ENCODE peak calls at places on chromosomes 7 and 10, in ten cellular contexts. One of them, this sample, is unnamed.
A peak's percentile ranks its signal among the peaks of the same experiment; 100 is the strongest.

GRCh38 chr7:74044366-74045350 is 16.7 kb downstream of the ELN start:
- DNase-seq in activated CD4-positive, alpha-beta T cell treated with anti-CD3 and anti-CD28 coated beads, Interleukin-2, amount 50 U/mL, for 48 hours: no peak
- DNase-seq in A172: no peak
- DNase-seq in upper lobe of right lung: no peak
- DNase-seq in non-pigmented ciliary epithelial cell: no peak
- DNase-seq in H4: no peak
- DNase-seq in left cardiac atrium: peak; percentile 19
- DNase-seq in central memory CD4-positive, alpha-beta T cell: no peak
- DNase-seq in ureter: no peak
- DNase-seq in NCI-H2029: no peak
- DNase-seq in this sample: no peak

GRCh38 chr7:158005531-158005930 is 582.1 kb downstream of the PTPRN2 start:
- DNase-seq in activated CD4-positive, alpha-beta T cell treated with anti-CD3 and anti-CD28 coated beads, Interleukin-2, amount 50 U/mL, for 48 hours: no peak
- DNase-seq in A172: no peak
- DNase-seq in upper lobe of right lung: no peak
- DNase-seq in non-pigmented ciliary epithelial cell: no peak
- DNase-seq in H4: no peak
- DNase-seq in left cardiac atrium: no peak
- DNase-seq in central memory CD4-positive, alpha-beta T cell: no peak
- DNase-seq in ureter: no peak
- DNase-seq in NCI-H2029: no peak
- DNase-seq in this sample: no peak

GRCh38 chr10:17067549-17068264 is 61.9 kb downstream of the CUBN start:
- DNase-seq in activated CD4-positive, alpha-beta T cell treated with anti-CD3 and anti-CD28 coated beads, Interleukin-2, amount 50 U/mL, for 48 hours: no peak
- DNase-seq in A172: no peak
- DNase-seq in upper lobe of right lung: no peak
- DNase-seq in non-pigmented ciliary epithelial cell: no peak
- DNase-seq in H4: no peak
- DNase-seq in left cardiac atrium: no peak
- DNase-seq in central memory CD4-positive, alpha-beta T cell: peak; percentile 1
- DNase-seq in ureter: no peak
- DNase-seq in NCI-H2029: no peak
- DNase-seq in this sample: no peak

GRCh38 chr10:96720422-96721206 is at the start of gene PIK3AP1:
- DNase-seq in activated CD4-positive, alpha-beta T cell treated with anti-CD3 and anti-CD28 coated beads, Interleukin-2, amount 50 U/mL, for 48 hours: peak; percentile 42
- DNase-seq in A172: peak; percentile 59
- DNase-seq in upper lobe of right lung: peak; percentile 88
- DNase-seq in non-pigmented ciliary epithelial cell: no peak
- DNase-seq in H4: no peak
- DNase-seq in left cardiac atrium: peak; percentile 60
- DNase-seq in central memory CD4-positive, alpha-beta T cell: peak; percentile 14
- DNase-seq in ureter: no peak
- DNase-seq in NCI-H2029: peak; percentile 35
- DNase-seq in this sample: peak; percentile 38

GRCh38 chr10:29119374-29119773 is 169.5 kb upstream of the LYZL1 start:
- DNase-seq in activated CD4-positive, alpha-beta T cell treated with anti-CD3 and anti-CD28 coated beads, Interleukin-2, amount 50 U/mL, for 48 hours: peak; percentile 9
- DNase-seq in A172: peak; percentile 56
- DNase-seq in upper lobe of right lung: no peak
- DNase-seq in non-pigmented ciliary epithelial cell: no peak
- DNase-seq in H4: peak; percentile 71
- DNase-seq in left cardiac atrium: peak; percentile 56
- DNase-seq in central memory CD4-positive, alpha-beta T cell: no peak
- DNase-seq in ureter: no peak
- DNase-seq in NCI-H2029: no peak
- DNase-seq in this sample: peak; percentile 1

GRCh38 chr10:125409756-125410155 is 249.4 kb upstream of the CTBP2 start:
- DNase-seq in activated CD4-positive, alpha-beta T cell treated with anti-CD3 and anti-CD28 coated beads, Interleukin-2, amount 50 U/mL, for 48 hours: no peak
- DNase-seq in A172: no peak
- DNase-seq in upper lobe of right lung: no peak
- DNase-seq in non-pigmented ciliary epithelial cell: no peak
- DNase-seq in H4: no peak
- DNase-seq in left cardiac atrium: no peak
- DNase-seq in central memory CD4-positive, alpha-beta T cell: no peak
- DNase-seq in ureter: no peak
- DNase-seq in NCI-H2029: no peak
- DNase-seq in this sample: no peak

GRCh38 chr10:98010939-98011685 is 19.3 kb downstream of the CRTAC1 start:
- DNase-seq in activated CD4-positive, alpha-beta T cell treated with anti-CD3 and anti-CD28 coated beads, Interleukin-2, amount 50 U/mL, for 48 hours: no peak
- DNase-seq in A172: no peak
- DNase-seq in upper lobe of right lung: no peak
- DNase-seq in non-pigmented ciliary epithelial cell: no peak
- DNase-seq in H4: no peak
- DNase-seq in left cardiac atrium: no peak
- DNase-seq in central memory CD4-positive, alpha-beta T cell: no peak
- DNase-seq in ureter: no peak
- DNase-seq in NCI-H2029: no peak
- DNase-seq in this sample: no peak

GRCh38 chr10:97331304-97331703 is 3.2 kb downstream of the FRAT2 start:
- DNase-seq in activated CD4-positive, alpha-beta T cell treated with anti-CD3 and anti-CD28 coated beads, Interleukin-2, amount 50 U/mL, for 48 hours: no peak
- DNase-seq in A172: no peak
- DNase-seq in upper lobe of right lung: no peak
- DNase-seq in non-pigmented ciliary epithelial cell: no peak
- DNase-seq in H4: no peak
- DNase-seq in left cardiac atrium: no peak
- DNase-seq in central memory CD4-positive, alpha-beta T cell: no peak
- DNase-seq in ureter: no peak
- DNase-seq in NCI-H2029: no peak
- DNase-seq in this sample: no peak

GRCh38 chr7:90920336-90920735 is 324.2 kb downstream of the CDK14 start:
- DNase-seq in activated CD4-positive, alpha-beta T cell treated with anti-CD3 and anti-CD28 coated beads, Interleukin-2, amount 50 U/mL, for 48 hours: no peak
- DNase-seq in A172: no peak
- DNase-seq in upper lobe of right lung: no peak
- DNase-seq in non-pigmented ciliary epithelial cell: no peak
- DNase-seq in H4: no peak
- DNase-seq in left cardiac atrium: no peak
- DNase-seq in central memory CD4-positive, alpha-beta T cell: no peak
- DNase-seq in ureter: no peak
- DNase-seq in NCI-H2029: no peak
- DNase-seq in this sample: no peak

GRCh38 chr10:34723746-34724145 is 91.3 kb downstream of the PARD3 start:
- DNase-seq in activated CD4-positive, alpha-beta T cell treated with anti-CD3 and anti-CD28 coated beads, Interleukin-2, amount 50 U/mL, for 48 hours: no peak
- DNase-seq in A172: no peak
- DNase-seq in upper lobe of right lung: no peak
- DNase-seq in non-pigmented ciliary epithelial cell: no peak
- DNase-seq in H4: peak; percentile 16
- DNase-seq in left cardiac atrium: peak; percentile 33
- DNase-seq in central memory CD4-positive, alpha-beta T cell: no peak
- DNase-seq in ureter: peak; percentile 52
- DNase-seq in NCI-H2029: no peak
- DNase-seq in this sample: no peak

GRCh38 chr10:43824934-43825333 is 176.3 kb upstream of the ZNF32 start:
- DNase-seq in activated CD4-positive, alpha-beta T cell treated with anti-CD3 and anti-CD28 coated beads, Interleukin-2, amount 50 U/mL, for 48 hours: no peak
- DNase-seq in A172: no peak
- DNase-seq in upper lobe of right lung: no peak
- DNase-seq in non-pigmented ciliary epithelial cell: peak; percentile 53
- DNase-seq in H4: peak; percentile 47
- DNase-seq in left cardiac atrium: peak; percentile 78
- DNase-seq in central memory CD4-positive, alpha-beta T cell: no peak
- DNase-seq in ureter: peak; percentile 74
- DNase-seq in NCI-H2029: no peak
- DNase-seq in this sample: no peak

GRCh38 chr10:1243486-1244182 is 187.4 kb downstream of the WDR37 start:
- DNase-seq in activated CD4-positive, alpha-beta T cell treated with anti-CD3 and anti-CD28 coated beads, Interleukin-2, amount 50 U/mL, for 48 hours: no peak
- DNase-seq in A172: no peak
- DNase-seq in upper lobe of right lung: no peak
- DNase-seq in non-pigmented ciliary epithelial cell: no peak
- DNase-seq in H4: no peak
- DNase-seq in left cardiac atrium: no peak
- DNase-seq in central memory CD4-positive, alpha-beta T cell: no peak
- DNase-seq in ureter: peak; percentile 34
- DNase-seq in NCI-H2029: no peak
- DNase-seq in this sample: no peak

This sample was measured in activated T-cell treated with anti-CD3 and anti-CD28 coated beads for 48 hours.